ENCODE peak calls at places on chromosomes 7 and 10, in six cellular contexts. N is A549, M is K562, K is HepG2, V is endothelial cell of umbilical vein, U is GM12878. B is an unnamed sample.

GRCh38 chr10:43222296-43222695 is 44.6 kb downstream of the RASGEF1A start:
- DNase-seq in N (no peak), U (no peak), V (no peak), M (no peak), K (no peak), B (no peak)

GRCh38 chr7:116232402-116232749 is 22.0 kb downstream of the TES start:
- DNase-seq in M (no peak), V (peak), K (no peak), N (no peak), U (no peak), B (no peak)

GRCh38 chr10:124357583-124357930 is 61.2 kb downstream of the OAT start:
- DNase-seq in U (no peak), K (no peak), M (no peak), N (no peak), V (no peak), B (no peak)

GRCh38 chr10:79488303-79488702 is 24.0 kb upstream of the EIF5AL1 start:
- DNase-seq in N (peak), M (no peak), U (no peak), V (no peak), K (no peak), B (no peak)

GRCh38 chr7:131327049-131327625 is 539 bp upstream of the MKLN1 start:
- DNase-seq in K (peak), V (peak), U (no peak), M (peak), N (peak), B (peak)

GRCh38 chr7:98879198-98879988 is 1.1 kb downstream of the TRRAP start:
- DNase-seq in K (peak), V (no peak), N (peak), U (peak), M (peak), B (peak)

GRCh38 chr10:62958980-62959379 is 142.8 kb upstream of the EGR2 start:
- DNase-seq in U (no peak), K (no peak), M (no peak), V (no peak), N (no peak), B (no peak)

GRCh38 chr7:90595801-90596683 is at the start of gene CDK14:
- DNase-seq in K (peak), M (peak), V (peak), U (no peak), N (peak), B (peak)

GRCh38 chr10:127854769-127855583 is 37.8 kb downstream of the CLRN3 start:
- DNase-seq in N (no peak), U (no peak), V (no peak), M (no peak), K (no peak), B (no peak)

DNA sequence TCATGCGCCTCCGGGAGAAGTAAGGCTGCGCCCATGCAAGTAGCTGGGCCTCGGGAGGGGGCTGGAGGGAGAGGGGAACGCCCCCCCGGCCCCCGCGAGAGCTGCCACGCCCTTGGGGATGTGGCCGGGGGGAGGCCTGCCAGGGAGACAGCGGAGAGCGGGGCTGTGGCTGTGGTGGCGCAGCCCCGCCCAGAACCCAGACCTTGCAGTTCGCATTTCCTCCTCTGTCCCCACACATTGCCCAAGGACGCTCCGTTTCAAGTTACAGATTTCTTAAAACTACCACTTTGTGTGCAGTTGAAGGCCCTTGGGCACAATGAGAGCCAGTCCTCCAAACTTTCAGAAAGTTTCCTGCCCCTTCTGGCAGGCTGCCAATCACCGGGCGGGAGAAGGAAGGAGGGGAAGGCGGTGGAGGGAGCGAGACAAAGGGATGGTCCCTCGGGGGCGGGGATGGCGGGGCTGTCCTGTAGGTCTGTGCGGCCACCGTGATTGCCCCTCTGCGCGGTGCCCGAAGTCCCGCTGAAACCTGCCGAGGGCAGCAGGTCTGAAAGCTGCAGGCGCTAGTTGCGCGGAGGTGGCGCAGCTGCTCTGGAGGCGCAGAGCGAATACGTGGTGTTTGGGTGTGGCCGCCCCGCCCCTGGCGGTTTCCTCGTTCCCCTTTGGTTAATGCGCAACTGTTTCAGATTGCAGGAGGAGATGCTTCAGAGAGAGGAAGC is 2.1 kb downstream of the VIM start:
- DNase-seq in N (peak), V (peak), U (peak), K (no peak), M (peak), B (peak)
- TF ChIP-seq CTCF in N (no peak), V (no peak), U (no peak), K (no peak), M (peak), B (no peak)

GRCh38 chr7:26992670-26993069 is 103.1 kb downstream of the HOXA1 start:
- DNase-seq in U (no peak), N (no peak), M (no peak), K (no peak), V (no peak), B (no peak)
- TF ChIP-seq MYC in U (no peak), N (no peak), M (no peak), K (no peak), V (no peak), B (no peak)

GRCh38 chr7:108526768-108527017 is 758 bp upstream of the PNPLA8 start:
- DNase-seq in V (no peak), N (no peak), M (no peak), K (no peak), U (no peak), B (no peak)

GRCh38 chr7:108522780-108523179 is 3.2 kb downstream of the PNPLA8 start:
- DNase-seq in M (no peak), K (no peak), N (no peak), U (no peak), V (no peak), B (no peak)

GRCh38 chr7:108528183-108528712 is 2.3 kb upstream of the PNPLA8 start:
- DNase-seq in K (no peak), N (no peak), U (no peak), M (no peak), V (no peak), B (no peak)

GRCh38 chr7:108525985-108526767 is at the start of gene PNPLA8:
- DNase-seq in N (peak), V (peak), K (peak), M (peak), U (peak), B (peak)

DNA sequence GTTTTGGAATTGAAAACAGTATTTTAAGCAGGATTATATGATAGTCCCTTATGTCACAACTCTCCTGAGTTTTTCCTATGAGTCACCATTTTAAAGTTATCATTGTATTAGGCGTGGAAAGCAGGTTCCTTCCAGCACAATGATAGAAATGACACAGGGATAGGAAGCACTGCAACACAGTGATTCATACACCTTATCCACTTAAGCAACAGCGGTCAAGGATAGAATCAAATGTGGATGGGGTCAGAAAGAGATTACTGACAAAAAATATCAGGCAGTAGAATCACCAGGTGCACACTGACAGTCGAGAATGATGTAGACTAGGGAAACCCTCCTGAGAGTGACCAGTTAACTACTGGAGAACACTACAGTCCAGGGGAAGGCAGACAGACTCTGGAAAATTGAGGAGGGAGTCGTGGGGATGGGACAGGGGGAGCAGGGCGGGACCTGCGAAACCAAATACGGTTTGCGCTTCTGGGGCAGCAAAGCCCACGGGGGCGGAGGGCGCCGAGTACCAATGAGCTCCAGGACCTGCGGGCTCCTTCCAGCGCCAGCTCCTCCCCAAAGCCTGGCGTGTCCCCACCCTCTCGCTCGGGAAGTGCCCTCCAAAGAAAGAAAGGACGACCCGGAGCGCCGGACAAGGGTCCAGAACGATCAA is 479 bp downstream of the PNPLA8 start:
- DNase-seq in U (no peak), N (peak), K (peak), V (peak), M (peak), B (peak)
- TF ChIP-seq CTCF in U (no peak), N (no peak), K (no peak), V (no peak), M (no peak), B (no peak)

DNA sequence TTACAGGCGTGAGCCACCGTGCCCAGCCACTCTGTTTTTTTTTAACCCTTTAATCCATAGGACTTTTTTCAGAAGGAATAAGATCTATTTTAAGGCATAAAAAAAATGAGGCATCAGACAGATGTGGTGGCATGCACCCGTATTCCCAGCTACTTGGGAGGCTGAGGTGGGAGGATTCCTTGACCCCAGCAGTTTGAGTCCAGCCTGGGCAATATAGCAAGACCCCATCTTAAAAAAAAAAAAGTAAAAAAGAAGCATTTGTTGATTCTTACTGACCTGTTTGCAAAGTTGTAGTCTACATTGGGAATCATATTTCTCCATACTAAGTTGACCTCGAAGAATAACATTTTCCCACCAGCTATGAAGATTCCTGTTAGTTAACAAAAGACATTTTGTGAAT is 38.6 kb downstream of the VCL start:
- DNase-seq in K (no peak), N (no peak), U (no peak), M (no peak), V (no peak), B (no peak)
- TF ChIP-seq MYC in K (no peak), N (no peak), U (no peak), M (no peak), V (no peak), B (no peak)

GRCh38 chr10:71379118-71379781 is 17.5 kb upstream of the CDH23 start:
- DNase-seq in K (no peak), N (no peak), V (no peak), M (no peak), U (no peak), B (no peak)

GRCh38 chr10:71382757-71383156 is 14.0 kb upstream of the CDH23 start:
- DNase-seq in N (no peak), U (no peak), V (no peak), M (no peak), K (no peak), B (peak)

GRCh38 chr10:71382028-71382427 is 14.7 kb upstream of the CDH23 start:
- DNase-seq in V (no peak), N (no peak), K (no peak), M (no peak), U (no peak), B (no peak)

GRCh38 chr10:71380841-71381240 is 15.9 kb upstream of the CDH23 start:
- DNase-seq in V (no peak), K (no peak), M (no peak), U (no peak), N (no peak), B (no peak)

GRCh38 chr10:71381611-71382010 is 15.1 kb upstream of the CDH23 start:
- DNase-seq in N (no peak), K (no peak), M (no peak), V (no peak), U (no peak), B (no peak)
- TF ChIP-seq CTCF in N (no peak), K (no peak), M (no peak), V (no peak), U (no peak), B (no peak)

DNA sequence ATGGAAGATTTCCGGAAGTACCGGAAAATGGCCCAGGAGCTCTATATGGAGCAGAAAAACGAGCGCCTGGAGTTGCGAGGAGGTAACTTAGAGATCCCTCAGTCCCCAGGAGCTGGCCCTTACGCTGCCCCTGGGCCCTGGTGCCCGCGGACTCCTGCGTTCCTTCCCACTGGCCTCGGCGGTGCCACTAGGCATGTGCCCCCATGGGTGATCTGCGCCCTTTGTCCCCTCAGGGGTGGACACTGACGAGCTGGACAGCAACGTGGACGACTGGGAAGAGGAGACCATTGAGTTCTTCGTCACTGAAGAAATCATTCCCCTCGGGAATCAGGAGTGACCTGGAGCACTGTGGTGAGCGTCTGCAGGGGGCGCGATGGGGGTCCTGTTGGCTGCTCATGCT is 24.2 kb upstream of the CHST12 start:
- DNase-seq in U (no peak), V (no peak), N (no peak), M (no peak), K (no peak), B (no peak)
- TF ChIP-seq MYC in U (no peak), V (no peak), N (no peak), M (no peak), K (no peak), B (no peak)

GRCh38 chr10:122953827-122954730 is at the start of gene C10orf88:
- DNase-seq in V (peak), N (peak), M (peak), U (peak), K (peak), B (peak)
- TF ChIP-seq CTCF in V (no peak), N (no peak), M (no peak), U (no peak), K (peak), B (no peak)

GRCh38 chr7:107779647-107780099 is 23.4 kb downstream of the SLC26A3 start:
- DNase-seq in N (no peak), U (no peak), M (no peak), K (peak), V (no peak), B (no peak)
- TF ChIP-seq MYC in N (no peak), U (no peak), M (no peak), K (peak), V (no peak), B (no peak)

DNA sequence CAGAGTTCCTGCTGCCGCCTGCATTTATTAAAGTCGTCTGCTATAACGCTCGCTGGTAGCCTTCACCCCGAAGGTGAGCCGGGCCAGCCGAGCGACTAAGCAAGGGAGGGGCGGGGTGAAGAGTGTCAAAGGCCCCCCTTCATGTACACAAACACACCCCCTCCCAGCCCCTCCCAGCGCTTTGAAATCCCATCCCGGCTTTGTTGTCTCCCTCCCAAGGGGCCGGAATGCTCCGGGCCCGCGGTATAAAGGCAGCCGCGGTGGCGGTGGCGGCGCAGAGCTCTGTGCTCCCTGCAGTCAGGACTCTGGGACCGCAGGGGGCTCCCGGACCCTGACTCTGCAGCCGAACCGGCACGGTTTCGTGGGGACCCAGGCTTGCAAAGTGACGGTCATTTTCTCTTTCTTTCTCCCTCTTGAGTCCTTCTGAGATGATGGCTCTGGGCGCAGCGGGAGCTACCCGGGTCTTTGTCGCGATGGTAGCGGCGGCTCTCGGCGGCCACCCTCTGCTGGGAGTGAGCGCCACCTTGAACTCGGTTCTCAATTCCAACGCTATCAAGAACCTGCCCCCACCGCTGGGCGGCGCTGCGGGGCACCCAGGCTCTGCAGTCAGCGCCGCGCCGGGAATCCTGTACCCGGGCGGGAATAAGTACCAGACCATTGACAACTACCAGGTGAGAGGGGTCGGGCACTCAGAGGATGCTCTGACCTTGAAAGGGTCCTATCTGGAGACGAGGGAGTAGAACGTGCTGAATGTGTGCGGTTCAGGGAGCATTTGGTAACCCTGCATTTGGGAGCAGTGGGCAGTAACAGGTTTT is at the start of gene DKK1:
- DNase-seq in M (no peak), N (peak), K (peak), V (peak), U (no peak), B (no peak)
- TF ChIP-seq CTCF in M (peak), N (peak), K (peak), V (peak), U (peak), B (no peak)

B was measured in NB4.